ENCODE peak calls at places on chromosomes 7 and 10, in nine cellular contexts. X is mucosa of descending colon, F is HL-60, G is psoas muscle, A is IMR-90, P is SK-N-SH, L is ovary, T is brain microvascular endothelial cell, D is heart left ventricle. S is an unnamed sample.

GRCh38 chr10:95651346-95652115 is 5.0 kb downstream of the ALDH18A1 start:
- DNase-seq in X (no peak), F (peak), G (no peak), A (peak), P (no peak), L (no peak), T (no peak), D (no peak), S (peak)

GRCh38 chr10:61486738-61487396 is 33.7 kb upstream of the TMEM26 start:
- DNase-seq in X (no peak), F (peak), G (no peak), A (peak), P (no peak), L (no peak), T (no peak), D (no peak), S (no peak)

GRCh38 chr10:129942936-129943724 is 20.9 kb downstream of the EBF3 start:
- DNase-seq in X (no peak), F (no peak), G (no peak), A (no peak), P (no peak), L (no peak), T (no peak), D (no peak), S (no peak)

GRCh38 chr10:98302711-98303365 is 34.8 kb upstream of the LOXL4 start:
- DNase-seq in X (no peak), F (no peak), G (no peak), A (no peak), P (no peak), L (no peak), T (no peak), D (no peak), S (no peak)

GRCh38 chr7:120806669-120807068 is 51.3 kb downstream of the TSPAN12 start:
- DNase-seq in X (no peak), F (no peak), G (no peak), A (peak), P (no peak), L (no peak), T (no peak), D (no peak), S (no peak)

GRCh38 chr10:109593686-109594085 is 329.6 kb downstream of the XPNPEP1 start:
- DNase-seq in X (no peak), F (no peak), G (no peak), A (no peak), P (no peak), L (no peak), T (no peak), D (no peak), S (no peak)

GRCh38 chr7:130276796-130277762 is 10.4 kb downstream of the CPA2 start:
- DNase-seq in X (no peak), F (no peak), G (no peak), A (peak), P (no peak), L (no peak), T (no peak), D (no peak), S (no peak)

GRCh38 chr7:152120776-152121175 is 95.3 kb downstream of the GALNT11 start:
- DNase-seq in X (no peak), F (no peak), G (no peak), A (no peak), P (no peak), L (no peak), T (no peak), D (no peak), S (no peak)

GRCh38 chr7:66033471-66034385 is 41.9 kb upstream of the ASL start:
- DNase-seq in X (no peak), F (no peak), G (no peak), A (peak), P (peak), L (no peak), T (no peak), D (no peak), S (no peak)

GRCh38 chr7:126026421-126027088 is 1096.9 kb upstream of the POT1 start:
- DNase-seq in X (no peak), F (no peak), G (no peak), A (no peak), P (no peak), L (no peak), T (no peak), D (no peak), S (no peak)

GRCh38 chr7:91288208-91288824 is 24.1 kb downstream of the FZD1 start:
- DNase-seq in X (peak), F (no peak), G (peak), A (no peak), P (no peak), L (no peak), T (peak), D (peak), S (no peak)

GRCh38 chr7:148993193-148993592 is 35.1 kb downstream of the PDIA4 start:
- DNase-seq in X (no peak), F (no peak), G (no peak), A (no peak), P (no peak), L (no peak), T (no peak), D (no peak), S (no peak)

DNA sequence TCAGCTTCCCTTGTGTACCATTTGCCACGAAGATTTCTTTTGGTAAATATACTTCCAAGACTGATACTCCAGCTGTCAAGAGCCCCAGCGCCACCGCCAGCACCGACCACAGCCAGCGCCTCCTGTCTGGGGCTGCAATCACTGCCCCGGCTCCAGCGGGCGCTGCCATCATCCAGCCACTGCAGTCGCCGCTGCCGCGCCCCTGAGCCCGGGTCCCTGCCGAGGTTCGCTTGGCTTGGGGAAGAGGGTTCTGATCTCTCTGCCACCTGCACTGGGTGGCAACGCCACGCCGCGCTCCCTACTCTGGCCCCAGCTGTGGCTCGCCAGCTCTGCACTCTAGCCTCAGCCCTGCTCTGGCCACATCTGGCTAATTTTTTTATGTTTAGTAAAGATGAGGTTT is 57.7 kb upstream of the ZNF138 start:
- DNase-seq in X (no peak), F (no peak), G (no peak), A (no peak), P (no peak), L (no peak), T (no peak), D (no peak), S (no peak)
- TF ChIP-seq CTCF in X (no peak), F (no peak), G (no peak), A (no peak), P (no peak), L (no peak), T (no peak), D (no peak), S (no peak)

GRCh38 chr7:21476429-21476828 is 48.5 kb downstream of the SP4 start:
- DNase-seq in X (no peak), F (no peak), G (no peak), A (no peak), P (no peak), L (no peak), T (no peak), D (no peak), S (no peak)
- H3K4me3 ChIP-seq in X (no peak), F (no peak), G (no peak), A (no peak), P (no peak), L (no peak), T (no peak), D (no peak), S (no peak)

GRCh38 chr7:144452064-144452463 is 48.6 kb upstream of the NOBOX start:
- DNase-seq in X (no peak), F (no peak), G (no peak), A (no peak), P (no peak), L (no peak), T (no peak), D (no peak), S (no peak)

GRCh38 chr7:144455040-144455404 is 51.5 kb upstream of the NOBOX start:
- DNase-seq in X (no peak), F (no peak), G (no peak), A (no peak), P (no peak), L (no peak), T (no peak), D (no peak), S (no peak)

GRCh38 chr7:144459635-144460034 is 56.1 kb upstream of the NOBOX start:
- DNase-seq in X (no peak), F (no peak), G (no peak), A (no peak), P (no peak), L (no peak), T (no peak), D (no peak), S (no peak)

GRCh38 chr7:144454256-144455039 is 51.0 kb upstream of the NOBOX start:
- DNase-seq in X (no peak), F (no peak), G (no peak), A (no peak), P (peak), L (no peak), T (no peak), D (no peak), S (no peak)
- TF ChIP-seq CTCF in X (no peak), F (no peak), G (peak), A (no peak), P (peak), L (no peak), T (peak), D (no peak), S (no peak)

GRCh38 chr10:131997366-131998049 is 15.8 kb upstream of the BNIP3 start:
- DNase-seq in X (peak), F (no peak), G (peak), A (peak), P (no peak), L (peak), T (peak), D (peak), S (peak)

GRCh38 chr10:132001238-132001977 is 19.7 kb upstream of the BNIP3 start:
- DNase-seq in X (no peak), F (no peak), G (no peak), A (peak), P (no peak), L (peak), T (no peak), D (no peak), S (no peak)

GRCh38 chr10:131998845-131999681 is 17.3 kb upstream of the BNIP3 start:
- DNase-seq in X (no peak), F (no peak), G (no peak), A (no peak), P (no peak), L (no peak), T (no peak), D (no peak), S (no peak)

GRCh38 chr10:131996508-131997365 is 15.0 kb upstream of the BNIP3 start:
- DNase-seq in X (no peak), F (no peak), G (peak), A (no peak), P (no peak), L (no peak), T (no peak), D (peak), S (no peak)

GRCh38 chr10:131998050-131998844 is 16.5 kb upstream of the BNIP3 start:
- DNase-seq in X (no peak), F (no peak), G (no peak), A (no peak), P (no peak), L (no peak), T (no peak), D (no peak), S (no peak)
- H3K4me3 ChIP-seq in X (no peak), F (no peak), G (peak), A (no peak), P (no peak), L (no peak), T (no peak), D (no peak), S (no peak)

DNA sequence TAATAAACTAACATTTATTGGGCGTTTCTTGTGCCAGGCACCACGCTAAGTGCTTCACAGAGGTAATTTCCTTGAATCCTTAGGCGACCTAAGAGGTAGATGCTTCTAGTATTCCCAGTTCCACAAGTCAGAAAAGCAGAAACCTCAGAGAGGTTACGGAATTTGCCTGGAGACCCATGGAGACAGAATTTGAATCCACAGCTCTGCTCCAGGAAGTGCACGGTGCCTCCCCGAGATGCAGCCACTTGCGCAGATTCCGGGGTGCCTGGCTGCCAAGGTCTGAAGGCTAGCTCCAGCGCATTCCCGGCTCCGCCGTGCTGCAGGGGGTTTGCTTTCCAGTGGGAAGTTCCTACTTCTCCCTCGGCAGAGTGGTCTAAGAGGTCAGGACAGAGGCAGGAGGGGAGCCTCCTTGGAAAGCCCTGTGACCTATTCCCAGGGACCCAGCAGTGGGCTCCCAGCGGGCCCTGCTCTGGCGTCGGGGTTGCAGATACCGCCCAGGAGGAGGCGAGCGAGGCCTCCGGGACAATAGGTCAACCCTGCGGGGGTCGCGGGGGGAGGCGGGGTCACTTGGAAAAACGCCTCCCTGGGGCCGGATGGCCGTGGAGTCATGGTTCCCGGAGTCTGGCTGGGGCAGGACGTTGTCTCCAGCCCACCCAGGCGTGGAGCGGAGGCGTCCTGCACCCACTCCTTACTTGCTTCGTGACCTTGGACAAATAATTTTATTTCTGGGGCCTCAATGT is 10.1 kb upstream of the NKX2-3 start:
- DNase-seq in X (peak), F (no peak), G (no peak), A (no peak), P (peak), L (no peak), T (no peak), D (no peak), S (no peak)
- TF ChIP-seq CTCF in X (no peak), F (no peak), G (no peak), A (no peak), P (no peak), L (no peak), T (no peak), D (no peak), S (no peak)

DNA sequence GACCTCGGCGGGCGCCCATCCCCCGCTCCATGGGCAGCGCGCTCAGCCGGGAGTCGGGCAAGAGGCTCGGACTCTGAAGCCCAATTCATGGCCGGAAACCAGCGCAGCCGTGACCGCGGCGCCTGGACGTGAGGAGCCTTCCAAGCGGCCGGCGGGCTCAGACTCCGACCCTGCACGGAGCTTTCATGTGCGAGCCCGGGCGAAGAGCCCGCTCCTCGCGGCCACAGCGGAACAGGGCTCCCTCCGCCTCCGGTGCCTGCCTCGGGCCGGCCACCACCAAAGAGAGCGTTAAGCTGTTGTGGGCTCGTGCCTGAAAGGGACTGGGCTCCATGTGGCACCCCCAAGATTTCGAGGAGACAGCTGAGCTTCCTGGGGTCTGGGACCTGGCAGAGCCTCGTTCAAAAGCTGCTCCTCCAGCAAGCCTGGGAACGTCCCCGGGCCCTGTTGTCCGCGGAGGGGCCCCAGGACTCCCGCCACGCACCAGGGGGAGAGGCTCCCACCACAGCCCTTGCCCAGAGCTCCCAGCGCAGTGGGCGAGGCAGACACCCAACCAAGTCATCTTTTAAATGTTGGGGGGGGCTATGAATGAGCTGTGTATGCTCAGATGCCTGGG is 850 bp upstream of the GRID1 start:
- DNase-seq in X (no peak), F (no peak), G (peak), A (no peak), P (peak), L (no peak), T (no peak), D (no peak), S (no peak)
- H3K4me3 ChIP-seq in X (no peak), F (no peak), G (peak), A (no peak), P (peak), L (peak), T (no peak), D (peak), S (no peak)

DNA sequence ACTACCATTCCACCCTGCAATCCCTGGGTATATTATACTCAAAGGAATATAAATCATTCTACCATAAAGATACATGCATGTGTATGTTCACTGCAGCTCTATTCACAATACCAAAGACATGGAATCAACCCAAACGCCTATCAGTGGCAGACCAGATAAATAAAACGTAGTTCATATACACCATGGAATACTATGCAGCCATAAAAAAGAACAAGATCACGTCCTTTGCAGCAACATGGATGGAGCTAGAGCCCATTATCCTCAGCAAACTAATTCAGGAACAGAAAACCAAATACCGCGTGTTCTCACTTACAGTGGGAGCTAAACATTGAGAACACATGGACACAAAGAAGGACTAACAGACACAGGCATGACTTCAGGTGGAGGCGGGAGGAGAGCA is 138.3 kb downstream of the DYNC2I1 start:
- DNase-seq in X (no peak), F (no peak), G (no peak), A (no peak), P (no peak), L (no peak), T (no peak), D (no peak), S (no peak)
- TF ChIP-seq CTCF in X (no peak), F (no peak), G (no peak), A (no peak), P (no peak), L (no peak), T (no peak), D (no peak), S (no peak)